ENCODE peak calls at places on chromosomes 5 and 9, in eight cellular contexts. C is colonic mucosa, H is GM10248, S is type B pancreatic cell, G is breast epithelium, N is thyroid gland, K is sigmoid colon, Q is cardiac muscle cell. A is an unnamed sample.

GRCh38 chr5:5066276-5067186 is 73.6 kb upstream of the ADAMTS16 start:
- DNase-seq in N (no peak), H (no peak), K (no peak), S (no peak), G (no peak), Q (no peak), C (no peak), A (no peak)

GRCh38 chr9:133986061-133986460 is 6.1 kb downstream of the VAV2 start:
- DNase-seq in S (no peak), K (no peak), C (no peak), Q (no peak), N (no peak), H (no peak), G (no peak), A (no peak)

GRCh38 chr5:32233696-32234447 is 59.8 kb upstream of the GOLPH3 start:
- DNase-seq in C (peak), G (peak), N (peak), H (no peak), K (no peak), S (no peak), Q (no peak), A (no peak)

GRCh38 chr5:122236270-122236669 is 75.8 kb upstream of the SNCAIP start:
- DNase-seq in S (no peak), H (no peak), Q (no peak), N (no peak), C (no peak), G (no peak), K (no peak), A (no peak)

GRCh38 chr9:35042081-35042604 is 30.3 kb downstream of the VCP start:
- DNase-seq in Q (no peak), C (no peak), H (no peak), K (no peak), N (no peak), S (no peak), G (no peak), A (no peak)

GRCh38 chr5:126481243-126481642 is 58.0 kb downstream of the GRAMD2B start:
- DNase-seq in Q (no peak), G (no peak), C (no peak), N (no peak), K (no peak), H (no peak), S (no peak), A (no peak)

GRCh38 chr9:85516976-85517637 is 224.6 kb downstream of the AGTPBP1 start:
- DNase-seq in Q (no peak), H (no peak), G (no peak), C (no peak), N (no peak), S (no peak), K (no peak), A (no peak)

GRCh38 chr9:116937361-116937760 is 250.3 kb downstream of the TRIM32 start:
- DNase-seq in S (no peak), H (no peak), C (no peak), K (no peak), G (no peak), Q (no peak), N (no peak), A (no peak)

GRCh38 chr9:133619791-133620190 is 10.6 kb upstream of the FAM163B start:
- DNase-seq in N (no peak), S (no peak), H (peak), C (no peak), Q (no peak), K (no peak), G (no peak), A (no peak)

GRCh38 chr5:56200856-56201638 is 32.1 kb downstream of the ANKRD55 start:
- DNase-seq in Q (peak), H (peak), K (peak), N (peak), S (no peak), G (peak), C (peak), A (no peak)

GRCh38 chr9:4508907-4509589 is 18.8 kb downstream of the SLC1A1 start:
- DNase-seq in G (no peak), Q (no peak), H (no peak), N (peak), K (no peak), S (no peak), C (no peak), A (no peak)

GRCh38 chr5:101136454-101136853 is 233.4 kb upstream of the ST8SIA4 start:
- DNase-seq in N (no peak), H (no peak), C (no peak), S (no peak), G (no peak), Q (no peak), K (no peak), A (no peak)

GRCh38 chr5:95803271-95804148 is 19.0 kb downstream of the GLRX start:
- DNase-seq in S (no peak), C (no peak), H (no peak), G (no peak), K (no peak), N (peak), Q (no peak), A (no peak)

GRCh38 chr9:127049044-127049443 is 73.4 kb downstream of the ANGPTL2 start:
- DNase-seq in G (peak), K (peak), C (peak), H (no peak), S (peak), N (peak), Q (no peak), A (no peak)

GRCh38 chr5:133489632-133490031 is 122.7 kb downstream of the FSTL4 start:
- DNase-seq in C (no peak), G (no peak), Q (no peak), H (peak), S (no peak), N (no peak), K (no peak), A (no peak)
- TF ChIP-seq CTCF in C (peak), G (no peak), Q (no peak), H (peak), S (no peak), N (no peak), K (no peak), A (no peak)

GRCh38 chr5:108297042-108297596 is 84.8 kb downstream of the FBXL17 start:
- DNase-seq in H (no peak), G (no peak), S (no peak), Q (no peak), N (no peak), C (no peak), K (no peak), A (no peak)
- TF ChIP-seq CTCF in H (no peak), G (no peak), S (no peak), Q (no peak), N (no peak), C (no peak), K (no peak), A (no peak)

GRCh38 chr5:171340491-171340890 is 31.4 kb downstream of the TLX3 start:
- DNase-seq in K (no peak), N (no peak), S (no peak), G (no peak), H (no peak), Q (no peak), C (no peak), A (no peak)

GRCh38 chr5:171340042-171340441 is 31.0 kb downstream of the TLX3 start:
- DNase-seq in C (no peak), H (no peak), K (no peak), Q (no peak), S (no peak), N (no peak), G (no peak), A (no peak)

GRCh38 chr5:171335616-171336015 is 26.6 kb downstream of the TLX3 start:
- DNase-seq in N (no peak), C (no peak), K (no peak), S (no peak), G (no peak), H (no peak), Q (no peak), A (no peak)

GRCh38 chr5:171337207-171337562 is 28.1 kb downstream of the TLX3 start:
- DNase-seq in N (no peak), G (no peak), C (no peak), S (no peak), K (no peak), Q (no peak), H (no peak), A (no peak)

GRCh38 chr5:171336486-171337206 is 27.6 kb downstream of the TLX3 start:
- DNase-seq in N (peak), H (no peak), S (no peak), C (no peak), K (no peak), G (no peak), Q (peak), A (peak)
- TF ChIP-seq CTCF in N (peak), H (peak), S (peak), C (peak), K (peak), G (no peak), Q (peak), A (no peak)

GRCh38 chr9:81979196-81979595 is 9.4 kb upstream of the SPATA31D1 start:
- DNase-seq in G (no peak), H (no peak), Q (no peak), K (no peak), C (no peak), S (no peak), N (no peak), A (no peak)

GRCh38 chr9:81971727-81972126 is 16.8 kb upstream of the SPATA31D1 start:
- DNase-seq in Q (no peak), G (no peak), C (no peak), H (no peak), N (no peak), S (no peak), K (no peak), A (no peak)

GRCh38 chr9:81980568-81980967 is 8.0 kb upstream of the SPATA31D1 start:
- DNase-seq in Q (no peak), K (no peak), G (no peak), H (no peak), N (no peak), C (no peak), S (no peak), A (no peak)

GRCh38 chr9:81974764-81975163 is 13.8 kb upstream of the SPATA31D1 start:
- DNase-seq in C (no peak), G (no peak), H (no peak), K (no peak), S (no peak), Q (no peak), N (no peak), A (no peak)

DNA sequence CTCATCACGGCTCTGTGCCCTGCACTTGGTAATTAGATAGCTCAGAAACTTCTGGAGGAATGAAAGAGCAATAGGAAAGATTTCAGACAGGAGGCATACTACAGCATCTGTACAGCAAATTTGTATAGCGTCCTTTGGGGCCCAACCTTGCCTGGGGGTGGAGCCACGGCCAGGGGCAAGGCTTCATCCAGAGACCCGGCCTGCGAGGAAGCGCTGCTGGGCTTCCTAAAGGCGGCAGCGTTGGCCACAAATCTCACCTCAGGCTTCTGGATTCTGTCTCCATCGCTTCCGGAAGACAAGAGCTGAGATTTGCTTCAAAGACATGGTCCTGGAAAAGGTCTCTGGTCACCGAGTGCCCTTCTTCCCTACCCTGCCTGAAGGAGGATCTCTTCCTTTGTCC is 12.2 kb upstream of the SPATA31D1 start:
- DNase-seq in C (no peak), G (no peak), H (no peak), Q (no peak), K (no peak), N (no peak), S (no peak), A (no peak)
- TF ChIP-seq CTCF in C (no peak), G (no peak), H (no peak), Q (no peak), K (no peak), N (no peak), S (no peak), A (no peak)

GRCh38 chr9:97617939-97618416 is 15.2 kb downstream of the TSTD2 start:
- DNase-seq in Q (no peak), C (no peak), G (no peak), H (no peak), N (no peak), S (no peak), K (no peak), A (no peak)

DNA sequence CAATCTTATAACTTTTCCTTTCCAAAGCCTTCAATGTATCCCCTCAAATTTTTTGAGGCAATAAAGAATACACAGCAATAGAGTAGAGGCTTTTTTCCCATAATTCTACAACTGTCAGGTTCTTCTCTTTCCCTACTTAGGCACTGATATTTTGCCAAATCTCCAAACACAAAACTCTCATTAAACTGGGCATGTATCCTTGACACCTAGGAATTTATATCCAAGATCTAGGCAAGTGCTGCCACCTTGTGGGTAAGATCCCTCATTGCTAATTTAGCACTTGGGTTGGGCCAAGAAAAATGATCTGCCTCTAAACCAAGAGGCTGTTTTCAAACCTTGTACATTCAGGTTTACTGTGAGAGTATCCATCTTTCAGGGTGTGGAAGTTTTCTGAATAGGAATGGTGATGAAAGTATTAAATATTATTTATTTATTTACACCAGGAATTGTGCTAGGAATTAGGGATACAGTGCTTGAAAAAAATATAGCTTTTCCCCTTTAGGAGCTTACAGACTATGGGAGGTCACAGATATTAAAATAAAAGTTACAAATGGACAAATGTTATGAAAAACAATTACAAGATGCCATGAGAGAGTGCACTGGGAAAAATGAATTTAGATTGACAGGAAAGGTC is 17.6 kb downstream of the TSTD2 start:
- DNase-seq in K (peak), N (peak), C (peak), G (peak), S (no peak), H (peak), Q (peak), A (peak)
- TF ChIP-seq CTCF in K (peak), N (peak), C (peak), G (peak), S (peak), H (peak), Q (peak), A (peak)

A was measured in mesothelial cell of epicardium.